ENCODE peak calls at places on chromosomes 7 and 10, in ten cellular contexts. Y, X, U, O, F, K, P, R, N and M are unnamed samples.

GRCh38 chr7:522071-522937 is 2.7 kb upstream of the PDGFA start:
- DNase-seq in N (no peak), O (no peak), X (peak), P (peak), Y (peak), R (peak), F (peak), U (peak), K (peak), M (peak)

GRCh38 chr7:137329411-137329810 is 14.1 kb downstream of the PTN start:
- DNase-seq in P (no peak), R (no peak), U (no peak), N (no peak), O (no peak), X (no peak), K (no peak), F (no peak), Y (no peak), M (no peak)

GRCh38 chr10:27225011-27225590 is 15.5 kb downstream of the ACBD5 start:
- DNase-seq in P (no peak), R (no peak), U (no peak), N (no peak), O (no peak), K (no peak), F (no peak), X (no peak), Y (no peak), M (no peak)

GRCh38 chr7:40470817-40471216 is 336.0 kb downstream of the SUGCT start:
- DNase-seq in X (no peak), P (no peak), R (no peak), Y (no peak), K (no peak), U (no peak), O (no peak), N (no peak), F (no peak), M (no peak)

GRCh38 chr10:73413108-73413527 is 740 bp downstream of the ANXA7 start:
- DNase-seq in P (peak), U (peak), O (peak), X (no peak), R (peak), N (peak), K (no peak), Y (no peak), F (no peak), M (peak)

GRCh38 chr10:4775808-4776207 is 50.2 kb upstream of the AKR1E2 start:
- DNase-seq in U (no peak), N (no peak), R (no peak), K (no peak), P (peak), Y (no peak), F (no peak), O (no peak), X (peak), M (no peak)

GRCh38 chr7:113209449-113210203 is 91.3 kb upstream of the SMIM30 start:
- DNase-seq in K (no peak), R (no peak), O (no peak), N (no peak), U (no peak), Y (no peak), P (no peak), X (peak), F (no peak), M (no peak)

GRCh38 chr10:81018898-81019890 is 481.5 kb downstream of the SH2D4B start:
- DNase-seq in K (no peak), P (peak), N (peak), R (no peak), F (no peak), O (no peak), X (peak), U (peak), Y (peak), M (peak)

GRCh38 chr10:15169555-15170407 is 1.3 kb upstream of the NMT2 start:
- DNase-seq in K (no peak), Y (no peak), X (no peak), F (no peak), P (peak), N (peak), U (peak), R (no peak), O (peak), M (peak)

GRCh38 chr7:68015565-68016532 is 1019.2 kb downstream of the TYW1 start:
- DNase-seq in U (no peak), P (no peak), X (no peak), R (peak), O (no peak), Y (no peak), N (no peak), K (no peak), F (no peak), M (no peak)

GRCh38 chr10:62853710-62854109 is 37.5 kb upstream of the EGR2 start:
- DNase-seq in R (no peak), F (no peak), Y (no peak), U (no peak), O (no peak), N (no peak), K (no peak), P (no peak), X (no peak), M (no peak)

GRCh38 chr7:21253740-21254687 is 173.9 kb upstream of the SP4 start:
- DNase-seq in U (peak), K (no peak), O (no peak), P (peak), N (peak), R (peak), X (peak), F (no peak), Y (peak), M (peak)

GRCh38 chr10:7094781-7095180 is 316.1 kb downstream of the SFMBT2 start:
- DNase-seq in P (no peak), R (no peak), U (no peak), N (no peak), X (no peak), F (no peak), Y (no peak), O (no peak), K (no peak), M (no peak)

GRCh38 chr7:77537595-77538185 is 595 bp downstream of the PTPN12 start:
- DNase-seq in K (no peak), P (peak), F (peak), Y (peak), N (peak), U (peak), O (peak), X (no peak), R (peak), M (peak)

GRCh38 chr10:28984431-28984830 is 304.4 kb upstream of the LYZL1 start:
- DNase-seq in U (peak), P (peak), F (peak), K (peak), X (peak), Y (no peak), O (peak), R (peak), N (no peak), M (no peak)

GRCh38 chr7:38748056-38748610 is 117.0 kb upstream of the AMPH start:
- DNase-seq in Y (no peak), X (peak), R (no peak), O (no peak), P (no peak), K (no peak), N (peak), U (no peak), F (no peak), M (peak)

GRCh38 chr10:104480797-104481196 is 127.2 kb downstream of the CFAP58 start:
- DNase-seq in P (no peak), R (no peak), X (no peak), N (no peak), K (no peak), Y (no peak), O (no peak), F (no peak), U (no peak), M (no peak)

GRCh38 chr10:63977329-63977923 is 456.2 kb downstream of the REEP3 start:
- DNase-seq in P (peak), O (no peak), Y (peak), R (peak), U (peak), N (peak), F (no peak), X (peak), K (no peak), M (peak)

GRCh38 chr10:7260412-7260900 is 150.4 kb downstream of the SFMBT2 start:
- DNase-seq in X (peak), N (peak), R (no peak), P (peak), U (no peak), Y (peak), K (no peak), F (no peak), O (peak), M (peak)

GRCh38 chr10:63430091-63430998 is 35.4 kb downstream of the JMJD1C start:
- DNase-seq in N (peak), K (no peak), O (no peak), X (peak), R (no peak), F (no peak), Y (no peak), P (peak), U (peak), M (no peak)

GRCh38 chr7:134727711-134728110 is 51.7 kb upstream of the CALD1 start:
- DNase-seq in O (no peak), P (no peak), Y (no peak), R (no peak), U (no peak), F (no peak), K (no peak), N (no peak), X (no peak), M (no peak)

GRCh38 chr10:38184477-38184876 is 90.3 kb downstream of the ZNF37A start:
- DNase-seq in Y (no peak), N (no peak), F (no peak), O (no peak), K (no peak), X (no peak), P (no peak), R (no peak), U (no peak), M (no peak)

GRCh38 chr7:31192996-31193395 is 140.9 kb downstream of the ADCYAP1R1 start:
- DNase-seq in O (peak), Y (peak), N (peak), X (peak), F (peak), K (no peak), U (peak), R (peak), P (peak), M (peak)

GRCh38 chr10:47040041-47040491 is 128.8 kb downstream of the PTPN20 start:
- DNase-seq in Y (no peak), F (no peak), X (no peak), P (no peak), N (no peak), R (no peak), U (no peak), O (peak), K (no peak), M (no peak)

GRCh38 chr10:119715628-119716505 is 10.0 kb upstream of the INPP5F start:
- DNase-seq in Y (no peak), N (no peak), P (no peak), O (no peak), X (no peak), U (no peak), F (no peak), R (no peak), K (no peak), M (peak)